ENCODE peak calls at places on chromosomes 12 and 14, in nine cellular contexts. N, F, M, T, Y, I, B, V and P are unnamed samples.

GRCh38 chr12:104709692-104710435 is 248.2 kb downstream of the SLC41A2 start:
- DNase-seq in T (no peak), B (no peak), N (peak), Y (peak), M (no peak), I (no peak), V (no peak), F (no peak), P (no peak)

GRCh38 chr12:104802198-104802597 is 155.9 kb downstream of the SLC41A2 start:
- DNase-seq in Y (no peak), F (no peak), B (no peak), I (no peak), V (no peak), M (no peak), T (no peak), N (no peak), P (no peak)

GRCh38 chr12:78645956-78646355 is 218.6 kb upstream of the SYT1 start:
- DNase-seq in I (peak), V (no peak), F (no peak), T (no peak), N (no peak), M (no peak), B (no peak), Y (no peak), P (no peak)

GRCh38 chr12:101891462-101891971 is 14.1 kb downstream of the DRAM1 start:
- DNase-seq in N (peak), B (no peak), Y (peak), F (no peak), M (no peak), V (peak), T (no peak), I (no peak), P (no peak)

GRCh38 chr12:127396720-127397119 is 870.2 kb upstream of the TMEM132C start:
- DNase-seq in F (no peak), Y (no peak), I (no peak), B (no peak), M (no peak), T (no peak), N (no peak), V (no peak), P (no peak)

GRCh38 chr12:65526311-65526710 is 247.8 kb downstream of the MSRB3 start:
- DNase-seq in Y (peak), B (no peak), N (no peak), F (no peak), V (no peak), T (no peak), I (no peak), M (no peak), P (no peak)

GRCh38 chr12:27031531-27031930 is 9.2 kb downstream of the MED21 start:
- DNase-seq in Y (no peak), M (no peak), F (no peak), B (no peak), V (no peak), N (no peak), T (no peak), I (no peak), P (no peak)

GRCh38 chr14:26123459-26123858 is 474.4 kb downstream of the NOVA1 start:
- DNase-seq in I (no peak), T (no peak), M (no peak), N (no peak), Y (no peak), V (no peak), F (no peak), B (no peak), P (no peak)

GRCh38 chr14:20757963-20758362 is 10.2 kb upstream of the EDDM3B start:
- DNase-seq in I (no peak), Y (no peak), N (peak), V (peak), T (peak), B (peak), M (no peak), F (peak), P (no peak)

GRCh38 chr14:24211311-24211710 is 2.0 kb downstream of the CHMP4A start:
- DNase-seq in T (no peak), I (no peak), F (no peak), N (no peak), Y (no peak), B (no peak), M (no peak), V (no peak), P (no peak)

GRCh38 chr12:98973395-98973794 is 328.3 kb downstream of the APAF1 start:
- DNase-seq in M (no peak), N (no peak), B (no peak), F (no peak), V (no peak), I (no peak), T (no peak), Y (no peak), P (no peak)

GRCh38 chr14:69268223-69268622 is 8.3 kb downstream of the GALNT16 start:
- DNase-seq in T (no peak), Y (peak), B (no peak), M (no peak), I (no peak), V (no peak), F (no peak), N (no peak), P (no peak)

GRCh38 chr14:77979171-77979570 is 179.3 kb downstream of the ADCK1 start:
- DNase-seq in I (no peak), N (no peak), Y (no peak), T (no peak), B (no peak), F (no peak), M (no peak), V (no peak), P (no peak)

GRCh38 chr12:132099739-132100138 is 44.4 kb downstream of the DDX51 start:
- DNase-seq in T (no peak), I (no peak), V (no peak), F (no peak), M (no peak), N (no peak), Y (no peak), B (no peak), P (no peak)